ENCODE peak calls at places on chromosomes 6 and 20, in eight cellular contexts. Z is DMS53, M is IMR-90, K is Calu3, L is tibial nerve, S is amygdala, J is SJSA1, I is adrenal gland. U is an unnamed sample.
A peak's percentile ranks its signal among the peaks of the same experiment; 100 is the strongest.

GRCh38 chr20:13990465-13990864 is at the start of gene SEL1L2:
- DNase-seq in S (no peak), J (no peak), I (no peak), L (no peak), Z (peak; percentile 63), K (no peak), M (no peak), U (no peak)

GRCh38 chr6:121581327-121581726 is 145.9 kb downstream of the GJA1 start:
- DNase-seq in M (no peak), J (no peak), L (no peak), Z (no peak), S (no peak), K (no peak), I (no peak), U (no peak)

GRCh38 chr6:148746363-148747144 is at the start of gene UST:
- DNase-seq in S (peak; percentile 54), K (peak; percentile 60), L (peak; percentile 83), I (peak; percentile 87), J (peak; percentile 74), M (peak; percentile 95), Z (peak; percentile 68), U (peak; percentile 96)

GRCh38 chr20:18754030-18754659 is 59.4 kb upstream of the SCP2D1 start:
- DNase-seq in L (no peak), Z (no peak), M (peak; percentile 4), I (no peak), S (no peak), K (no peak), J (no peak), U (no peak)

GRCh38 chr20:51750037-51750769 is 18.0 kb downstream of the ATP9A start:
- DNase-seq in I (peak; percentile 88), L (peak; percentile 24), J (peak; percentile 90), M (peak; percentile 94), Z (peak; percentile 74), K (peak; percentile 97), S (no peak), U (peak; percentile 99)

GRCh38 chr20:45819466-45819865 is 7.0 kb downstream of the UBE2C start:
- DNase-seq in J (no peak), I (no peak), L (no peak), Z (no peak), M (no peak), S (no peak), K (no peak), U (no peak)

GRCh38 chr20:11195899-11196558 is 522.2 kb upstream of the JAG1 start:
- DNase-seq in M (peak; percentile 95), L (no peak), S (no peak), K (no peak), J (peak; percentile 43), Z (no peak), I (no peak), U (peak; percentile 46)

GRCh38 chr6:158770533-158770932 is 48.6 kb downstream of the EZR start:
- DNase-seq in I (no peak), S (no peak), L (peak; percentile 25), Z (no peak), J (no peak), K (no peak), M (no peak), U (no peak)

GRCh38 chr6:152221806-152222628 is 414.5 kb downstream of the ESR1 start:
- DNase-seq in Z (peak; percentile 22), M (no peak), L (no peak), J (no peak), S (no peak), K (no peak), I (no peak), U (peak; percentile 14)

U was measured in MCF 10A.